ENCODE peak calls at places on chromosome 11, in eight cellular contexts. L is D721Med; O is ACHN; V is NCI-H1417; G is IMR-90; E is astrocyte of the spinal cord; B is SIG-M5; J is stimulated activated CD4-positive, alpha-beta T cell treated with anti-CD3 and anti-CD28 coated beads, Interleukin-15, amount 100 ng/mL, for 24 hours. Q is an unnamed sample.

GRCh38 chr11:27812341-27812740 is 112.1 kb upstream of the BDNF start:
- DNase-seq in L (no peak), O (no peak), V (no peak), G (peak), E (no peak), B (no peak), J (no peak), Q (no peak)

GRCh38 chr11:1691027-1691877 is 5.7 kb upstream of the KRTAP5-6 start:
- DNase-seq in L (no peak), O (no peak), V (no peak), G (no peak), E (no peak), B (no peak), J (no peak), Q (no peak)

GRCh38 chr11:96098511-96099241 is 174.8 kb upstream of the MTMR2 start:
- DNase-seq in L (no peak), O (no peak), V (no peak), G (peak), E (peak), B (no peak), J (no peak), Q (no peak)

GRCh38 chr11:20355221-20356219 is 8.0 kb upstream of the HTATIP2 start:
- DNase-seq in L (no peak), O (no peak), V (peak), G (peak), E (peak), B (no peak), J (peak), Q (peak)

GRCh38 chr11:72511393-72512047 is 77.2 kb upstream of the CLPB start:
- DNase-seq in L (no peak), O (no peak), V (no peak), G (no peak), E (no peak), B (no peak), J (no peak), Q (no peak)

GRCh38 chr11:19966927-19967326 is 193.3 kb downstream of the DBX1 start:
- DNase-seq in L (no peak), O (no peak), V (no peak), G (no peak), E (no peak), B (no peak), J (no peak), Q (no peak)

GRCh38 chr11:77596626-77597025 is 6.9 kb downstream of the AQP11 start:
- DNase-seq in L (no peak), O (no peak), V (no peak), G (peak), E (peak), B (no peak), J (no peak), Q (no peak)

GRCh38 chr11:124586247-124586860 is 16.6 kb downstream of the OR8A1 start:
- DNase-seq in L (no peak), O (peak), V (peak), G (peak), E (peak), B (no peak), J (peak), Q (peak)

GRCh38 chr11:79902493-79902892 is 461.7 kb upstream of the TENM4 start:
- DNase-seq in L (no peak), O (no peak), V (peak), G (peak), E (no peak), B (no peak), J (no peak), Q (no peak)

GRCh38 chr11:62137276-62137861 is 13.6 kb downstream of the INCENP start:
- DNase-seq in L (no peak), O (no peak), V (peak), G (no peak), E (no peak), B (no peak), J (no peak), Q (no peak)

GRCh38 chr11:66641834-66642233 is 3.3 kb downstream of the RBM4 start:
- DNase-seq in L (no peak), O (no peak), V (peak), G (no peak), E (no peak), B (no peak), J (no peak), Q (no peak)

GRCh38 chr11:126048198-126048597 is 14.5 kb downstream of the CDON start:
- DNase-seq in L (no peak), O (no peak), V (no peak), G (no peak), E (no peak), B (no peak), J (no peak), Q (peak)

GRCh38 chr11:35179466-35180135 is 40.6 kb downstream of the CD44 start:
- DNase-seq in L (no peak), O (no peak), V (no peak), G (peak), E (peak), B (no peak), J (no peak), Q (no peak)

GRCh38 chr11:11535611-11536010 is 86.2 kb downstream of the GALNT18 start:
- DNase-seq in L (no peak), O (no peak), V (peak), G (no peak), E (no peak), B (no peak), J (no peak), Q (peak)

GRCh38 chr11:79437274-79437980 is 3.4 kb downstream of the TENM4 start:
- DNase-seq in L (peak), O (peak), V (peak), G (peak), E (peak), B (no peak), J (peak), Q (no peak)

GRCh38 chr11:69894126-69895047 is 75.2 kb upstream of the FGF3 start:
- DNase-seq in L (no peak), O (no peak), V (no peak), G (peak), E (no peak), B (no peak), J (no peak), Q (no peak)

GRCh38 chr11:62124186-62125113 is 639 bp downstream of the INCENP start:
- DNase-seq in L (no peak), O (peak), V (peak), G (peak), E (peak), B (no peak), J (peak), Q (peak)

GRCh38 chr11:3615998-3616397 is 25.8 kb downstream of the ART5 start:
- DNase-seq in L (no peak), O (no peak), V (no peak), G (no peak), E (no peak), B (no peak), J (no peak), Q (no peak)

GRCh38 chr11:120401506-120401905 is 65.3 kb downstream of the ARHGEF12 start:
- DNase-seq in L (no peak), O (no peak), V (peak), G (no peak), E (no peak), B (no peak), J (no peak), Q (no peak)

GRCh38 chr11:120122921-120123683 is 14.8 kb downstream of the TRIM29 start:
- DNase-seq in L (no peak), O (no peak), V (no peak), G (no peak), E (no peak), B (no peak), J (no peak), Q (no peak)

GRCh38 chr11:84144531-84144930 is 858.4 kb upstream of the CCDC90B start:
- DNase-seq in L (no peak), O (no peak), V (no peak), G (no peak), E (no peak), B (no peak), J (no peak), Q (no peak)

GRCh38 chr11:128188346-128189115 is 398.8 kb downstream of the ETS1 start:
- DNase-seq in L (no peak), O (no peak), V (peak), G (no peak), E (no peak), B (no peak), J (no peak), Q (no peak)

GRCh38 chr11:29211205-29211604 is 805.6 kb downstream of the KCNA4 start:
- DNase-seq in L (no peak), O (no peak), V (no peak), G (no peak), E (no peak), B (no peak), J (no peak), Q (no peak)

GRCh38 chr11:133388975-133389568 is 143.2 kb downstream of the OPCML start:
- DNase-seq in L (no peak), O (no peak), V (no peak), G (no peak), E (no peak), B (no peak), J (no peak), Q (no peak)

GRCh38 chr11:3920148-3920852 is 64.8 kb downstream of the STIM1 start:
- DNase-seq in L (no peak), O (no peak), V (no peak), G (peak), E (peak), B (peak), J (peak), Q (no peak)

GRCh38 chr11:130992788-130993187 is 76.5 kb upstream of the SNX19 start:
- DNase-seq in L (no peak), O (no peak), V (peak), G (no peak), E (no peak), B (no peak), J (no peak), Q (no peak)